ENCODE peak calls at places on chromosome 17, in six cellular contexts. M is H1, C is K562, F is GM12878, B is HepG2, Z is GM12892. O is an unnamed sample.

GRCh38 chr17:48150602-48151001 is 43.0 kb downstream of the SNX11 start:
- DNase-seq in C (no peak), Z (no peak), M (no peak), B (no peak), F (no peak), O (no peak)

GRCh38 chr17:51372345-51373004 is 112.1 kb downstream of the UTP18 start:
- DNase-seq in M (no peak), Z (peak; percentile 36), F (peak; percentile 82), B (peak; percentile 72), C (peak; percentile 82), O (peak; percentile 53)

GRCh38 chr17:35726609-35727460 is 4.6 kb upstream of the RASL10B start:
- DNase-seq in F (no peak), C (no peak), Z (no peak), B (peak; percentile 66), M (peak; percentile 51), O (no peak)

GRCh38 chr17:51120357-51120738 is 320 bp downstream of the SPAG9 start:
- DNase-seq in M (no peak), Z (peak; percentile 52), F (no peak), B (no peak), C (peak; percentile 54), O (peak; percentile 44)

GRCh38 chr17:17874478-17874877 is 37.7 kb upstream of the SREBF1 start:
- DNase-seq in Z (no peak), C (no peak), M (no peak), F (no peak), B (no peak), O (no peak)

GRCh38 chr17:40307001-40307690 is 1.8 kb upstream of the RARA start:
- DNase-seq in C (peak; percentile 61), Z (no peak), B (no peak), F (no peak), M (no peak), O (no peak)

GRCh38 chr17:47720754-47721533 is 12.1 kb upstream of the TBX21 start:
- DNase-seq in C (no peak), F (no peak), Z (peak; percentile 59), M (peak; percentile 69), B (no peak), O (peak; percentile 52)

GRCh38 chr17:44086364-44087311 is 16.1 kb downstream of the G6PC3 start:
- DNase-seq in F (no peak), B (peak; percentile 83), Z (no peak), C (peak; percentile 92), M (no peak), O (no peak)

GRCh38 chr17:61469949-61470348 is 17.7 kb downstream of the TBX4 start:
- DNase-seq in C (no peak), F (no peak), M (no peak), B (no peak), Z (no peak), O (no peak)

GRCh38 chr17:44901323-44901965 is 2.2 kb upstream of the EFTUD2 start:
- DNase-seq in F (no peak), C (no peak), B (no peak), M (no peak), Z (no peak), O (no peak)

GRCh38 chr17:30950669-30951399 is 20.0 kb upstream of the RNF135 start:
- DNase-seq in B (peak; percentile 91), Z (no peak), F (no peak), M (no peak), C (no peak), O (no peak)

GRCh38 chr17:6313835-6314234 is 121.1 kb downstream of the AIPL1 start:
- DNase-seq in M (no peak), B (no peak), C (no peak), Z (no peak), F (no peak), O (no peak)

GRCh38 chr17:75059369-75060345 is 12.6 kb downstream of the KCTD2 start:
- DNase-seq in Z (no peak), C (peak; percentile 60), M (no peak), F (no peak), B (peak; percentile 45), O (no peak)

GRCh38 chr17:58706351-58707140 is 14.1 kb downstream of the RAD51C start:
- DNase-seq in C (peak; percentile 10), F (peak; percentile 41), Z (no peak), B (no peak), M (no peak), O (no peak)

GRCh38 chr17:37147301-37147812 is 198.6 kb downstream of the AATF start:
- DNase-seq in M (no peak), Z (peak; percentile 19), B (peak; percentile 93), C (no peak), F (peak; percentile 27), O (peak; percentile 15)

GRCh38 chr17:37067555-37068111 is 118.9 kb downstream of the AATF start:
- DNase-seq in M (no peak), F (no peak), B (peak; percentile 65), C (peak; percentile 51), Z (no peak), O (no peak)

GRCh38 chr17:63140255-63140654 is 174.2 kb downstream of the TANC2 start:
- DNase-seq in M (no peak), B (no peak), Z (no peak), C (no peak), F (peak; percentile 4), O (no peak)

GRCh38 chr17:2251098-2251497 is 52.5 kb downstream of the SMG6 start:
- DNase-seq in F (no peak), M (no peak), B (no peak), C (no peak), Z (no peak), O (no peak)
- TF ChIP-seq POLR2A in F (no peak), M (no peak), B (no peak), C (no peak), Z (no peak), O (no peak)

GRCh38 chr17:82103588-82104451 is 5.8 kb upstream of the FASN start:
- DNase-seq in B (peak; percentile 90), Z (no peak), C (peak; percentile 79), M (peak; percentile 76), F (no peak), O (no peak)
- TF ChIP-seq TAF1 in B (peak; percentile 56), Z (no peak), C (no peak), M (peak; percentile 43), F (no peak), O (no peak)

DNA sequence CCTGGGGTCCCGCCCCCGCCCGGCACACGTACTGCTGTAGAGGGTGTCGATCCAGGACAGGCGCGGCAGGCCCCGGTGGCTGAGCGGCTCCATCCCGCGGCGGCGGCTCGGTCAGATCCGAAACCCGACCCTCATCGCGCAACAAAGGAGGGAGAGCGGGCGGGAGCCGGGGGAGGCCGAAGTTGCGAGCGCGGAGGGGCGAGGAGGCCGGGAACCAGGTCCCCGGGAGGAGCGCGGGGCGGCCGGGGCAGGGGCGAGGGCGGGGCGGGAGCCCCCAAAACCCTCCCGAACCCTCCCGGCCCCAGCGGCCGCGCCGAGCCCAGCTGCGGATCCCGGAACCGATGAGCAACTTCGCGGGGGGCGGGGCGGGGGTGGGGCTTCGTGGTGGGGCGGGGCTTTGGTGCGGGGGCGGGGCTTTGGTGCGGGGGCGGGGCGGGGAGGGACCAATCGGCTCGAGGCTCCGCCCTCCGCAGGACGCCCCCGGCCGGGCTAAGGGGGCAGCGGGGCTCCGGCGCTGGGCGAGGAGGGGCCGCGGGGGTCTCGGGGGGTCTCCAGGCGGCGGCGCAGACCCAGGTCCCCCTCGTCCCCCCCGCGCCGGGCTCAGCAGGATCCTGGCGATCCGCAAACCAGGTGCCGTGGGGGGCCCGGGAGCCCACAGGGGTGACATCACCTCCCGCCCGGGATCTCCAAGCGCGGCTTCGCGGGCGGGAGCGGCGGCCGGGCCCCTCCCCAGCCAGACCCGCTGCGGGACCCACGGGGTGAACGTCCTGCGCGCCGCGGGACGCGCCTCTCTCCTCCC is at the start of gene ABR:
- DNase-seq in B (no peak), M (peak; percentile 82), C (peak; percentile 16), F (no peak), Z (peak; percentile 60), O (peak; percentile 74)
- TF ChIP-seq POLR2A in B (no peak), M (no peak), C (no peak), F (peak; percentile 61), Z (no peak), O (no peak)

GRCh38 chr17:81420769-81421462 is 25.7 kb downstream of the BAHCC1 start:
- DNase-seq in M (no peak), C (no peak), B (no peak), Z (no peak), F (no peak), O (no peak)
- TF ChIP-seq TAF1 in M (no peak), C (no peak), B (no peak), Z (no peak), F (no peak), O (no peak)

DNA sequence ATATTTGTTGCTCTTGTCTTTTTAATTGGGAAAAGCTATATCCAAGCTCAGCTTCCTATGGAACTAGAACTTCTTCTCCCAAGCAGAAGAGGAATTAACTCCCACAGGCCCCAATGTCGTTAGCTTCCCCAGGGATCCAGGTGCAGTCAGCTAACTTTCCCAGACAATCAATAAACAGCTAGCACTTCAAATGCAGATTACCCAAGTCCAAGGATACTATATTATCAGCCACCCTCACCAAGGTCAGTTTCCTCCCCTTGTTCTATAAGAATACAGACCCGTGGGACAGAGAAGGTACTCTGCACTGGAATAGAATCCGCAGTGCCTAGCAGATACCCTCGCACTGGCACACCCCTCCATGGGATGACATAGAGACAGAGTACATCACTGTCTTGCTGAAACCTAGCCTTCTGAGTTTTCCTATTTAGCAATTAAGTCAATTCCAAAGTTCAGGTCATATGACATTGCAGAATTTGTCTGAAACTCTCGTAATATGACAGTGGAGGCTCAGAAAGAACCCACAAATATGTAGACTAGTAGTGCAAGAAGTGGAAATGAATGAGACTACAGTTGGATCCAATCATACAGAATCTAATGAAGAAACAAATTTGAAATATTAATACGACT is 39.9 kb upstream of the ABCA10 start:
- DNase-seq in B (peak; percentile 94), Z (no peak), C (no peak), M (no peak), F (no peak), O (no peak)
- TF ChIP-seq POLR2A in B (no peak), Z (no peak), C (no peak), M (no peak), F (no peak), O (no peak)

DNA sequence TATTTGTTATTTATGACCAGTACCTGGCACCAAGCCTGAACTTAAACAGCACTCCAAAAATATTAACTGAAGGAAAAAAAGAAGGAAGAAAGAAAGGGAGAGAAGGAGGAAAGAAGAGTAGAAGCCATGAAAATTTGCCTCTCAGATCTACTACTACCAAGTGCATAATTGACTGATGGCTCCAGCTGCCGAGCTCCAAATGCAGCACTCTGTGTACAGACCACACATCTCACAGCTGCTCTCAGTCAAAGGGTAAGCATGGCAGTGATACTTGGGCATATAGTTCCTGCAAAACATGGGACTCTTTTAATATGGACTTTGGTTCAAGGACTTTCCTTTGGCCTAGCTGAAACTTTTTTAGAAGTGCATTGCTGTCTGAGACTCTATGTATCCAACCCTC is 44.0 kb upstream of the NOG start:
- DNase-seq in Z (no peak), B (no peak), F (no peak), M (no peak), C (no peak), O (no peak)
- TF ChIP-seq TAF1 in Z (no peak), B (no peak), F (no peak), M (no peak), C (no peak), O (no peak)

GRCh38 chr17:81150379-81151038 is 14.8 kb upstream of the PVALEF start:
- DNase-seq in F (no peak), B (no peak), Z (no peak), C (no peak), M (no peak), O (no peak)
- TF ChIP-seq POLR2A in F (no peak), B (no peak), Z (no peak), C (no peak), M (no peak), O (no peak)

GRCh38 chr17:78184868-78185267 is 2.0 kb downstream of the TK1 start:
- DNase-seq in C (no peak), M (no peak), Z (no peak), B (no peak), F (no peak), O (no peak)
- TF ChIP-seq TAF1 in C (no peak), M (no peak), Z (no peak), B (no peak), F (no peak), O (no peak)

O was measured in GM12891.